ENCODE peak calls at places on chromosomes 12 and 14, in nine cellular contexts. One of them, this sample, is unnamed.

GRCh38 chr12:113837059-113837458 is 129.1 kb downstream of the RBM19 start:
- DNase-seq in K562: no peak
- DNase-seq in testis: no peak
- DNase-seq in ovary: no peak
- DNase-seq in heart left ventricle: no peak
- DNase-seq in NB4: no peak
- DNase-seq in A549: no peak
- DNase-seq in HCT116: no peak
- DNase-seq in GM12892: no peak
- DNase-seq in this sample: no peak

GRCh38 chr12:38157933-38158401 is 158.6 kb upstream of the ALG10B start:
- DNase-seq in K562: no peak
- DNase-seq in testis: no peak
- DNase-seq in ovary: no peak
- DNase-seq in heart left ventricle: no peak
- DNase-seq in NB4: no peak
- DNase-seq in A549: no peak
- DNase-seq in HCT116: no peak
- DNase-seq in GM12892: no peak
- DNase-seq in this sample: no peak

GRCh38 chr14:82855912-82856381 is 1322.3 kb upstream of the SEL1L start:
- DNase-seq in K562: no peak
- DNase-seq in testis: no peak
- DNase-seq in ovary: no peak
- DNase-seq in heart left ventricle: no peak
- DNase-seq in NB4: peak
- DNase-seq in A549: no peak
- DNase-seq in HCT116: no peak
- DNase-seq in GM12892: no peak
- DNase-seq in this sample: peak

GRCh38 chr12:46205293-46205692 is 63.5 kb downstream of the SLC38A1 start:
- DNase-seq in K562: no peak
- DNase-seq in testis: no peak
- DNase-seq in ovary: no peak
- DNase-seq in heart left ventricle: no peak
- DNase-seq in NB4: no peak
- DNase-seq in A549: no peak
- DNase-seq in HCT116: no peak
- DNase-seq in GM12892: no peak
- DNase-seq in this sample: no peak

GRCh38 chr12:83140135-83140534 is 453.4 kb downstream of the TMTC2 start:
- DNase-seq in K562: no peak
- DNase-seq in testis: no peak
- DNase-seq in ovary: no peak
- DNase-seq in heart left ventricle: no peak
- DNase-seq in NB4: no peak
- DNase-seq in A549: no peak
- DNase-seq in HCT116: no peak
- DNase-seq in GM12892: no peak
- DNase-seq in this sample: no peak

GRCh38 chr14:54664961-54665360 is 98.0 kb downstream of the SAMD4A start:
- DNase-seq in K562: no peak
- DNase-seq in testis: no peak
- DNase-seq in ovary: no peak
- DNase-seq in heart left ventricle: no peak
- DNase-seq in NB4: no peak
- DNase-seq in A549: no peak
- DNase-seq in HCT116: no peak
- DNase-seq in GM12892: no peak
- DNase-seq in this sample: no peak

GRCh38 chr14:102183922-102184677 is 44.4 kb downstream of the WDR20 start:
- DNase-seq in K562: no peak
- DNase-seq in testis: no peak
- DNase-seq in ovary: no peak
- DNase-seq in heart left ventricle: no peak
- DNase-seq in NB4: no peak
- DNase-seq in A549: no peak
- DNase-seq in HCT116: no peak
- DNase-seq in GM12892: no peak
- DNase-seq in this sample: no peak

GRCh38 chr14:97977711-97978261 is 1180.6 kb downstream of the VRK1 start:
- DNase-seq in K562: no peak
- DNase-seq in testis: peak
- DNase-seq in ovary: peak
- DNase-seq in heart left ventricle: peak
- DNase-seq in NB4: no peak
- DNase-seq in A549: no peak
- DNase-seq in HCT116: no peak
- DNase-seq in GM12892: no peak
- DNase-seq in this sample: no peak

GRCh38 chr14:99562848-99563748 is 40.9 kb downstream of the CCDC85C start:
- DNase-seq in K562: peak
- DNase-seq in testis: peak
- DNase-seq in ovary: peak
- DNase-seq in heart left ventricle: peak
- DNase-seq in NB4: no peak
- DNase-seq in A549: peak
- DNase-seq in HCT116: no peak
- DNase-seq in GM12892: no peak
- DNase-seq in this sample: no peak

GRCh38 chr12:11482955-11483354 is 87.6 kb upstream of the PRB2 start:
- DNase-seq in K562: no peak
- DNase-seq in testis: no peak
- DNase-seq in ovary: no peak
- DNase-seq in heart left ventricle: no peak
- DNase-seq in NB4: no peak
- DNase-seq in A549: no peak
- DNase-seq in HCT116: no peak
- DNase-seq in GM12892: no peak
- DNase-seq in this sample: no peak

GRCh38 chr12:57452937-57453509 is 2.1 kb upstream of the INHBE start:
- DNase-seq in K562: peak
- DNase-seq in testis: peak
- DNase-seq in ovary: peak
- DNase-seq in heart left ventricle: peak
- DNase-seq in NB4: peak
- DNase-seq in A549: peak
- DNase-seq in HCT116: no peak
- DNase-seq in GM12892: no peak
- DNase-seq in this sample: peak

GRCh38 chr14:80415636-80416035 is 204.3 kb upstream of the DIO2 start:
- DNase-seq in K562: no peak
- DNase-seq in testis: no peak
- DNase-seq in ovary: no peak
- DNase-seq in heart left ventricle: no peak
- DNase-seq in NB4: no peak
- DNase-seq in A549: no peak
- DNase-seq in HCT116: no peak
- DNase-seq in GM12892: no peak
- DNase-seq in this sample: no peak

GRCh38 chr12:12616512-12617275 is 5.0 kb downstream of the CREBL2 start:
- DNase-seq in K562: no peak
- DNase-seq in testis: no peak
- DNase-seq in ovary: no peak
- DNase-seq in heart left ventricle: no peak
- DNase-seq in NB4: no peak
- DNase-seq in A549: no peak
- DNase-seq in HCT116: no peak
- DNase-seq in GM12892: no peak
- DNase-seq in this sample: no peak

GRCh38 chr12:12088761-12089160 is 18.0 kb downstream of the BCL2L14 start:
- DNase-seq in K562: no peak
- DNase-seq in testis: no peak
- DNase-seq in ovary: no peak
- DNase-seq in heart left ventricle: no peak
- DNase-seq in NB4: no peak
- DNase-seq in A549: no peak
- DNase-seq in HCT116: no peak
- DNase-seq in GM12892: no peak
- DNase-seq in this sample: no peak

GRCh38 chr14:76759589-76759988 is 1.7 kb upstream of the VASH1 start:
- DNase-seq in K562: no peak
- DNase-seq in testis: peak
- DNase-seq in ovary: no peak
- DNase-seq in heart left ventricle: peak
- DNase-seq in NB4: no peak
- DNase-seq in A549: no peak
- DNase-seq in HCT116: no peak
- DNase-seq in GM12892: no peak
- DNase-seq in this sample: no peak

GRCh38 chr12:125341422-125341821 is 276.2 kb downstream of the AACS start:
- DNase-seq in K562: no peak
- DNase-seq in testis: no peak
- DNase-seq in ovary: no peak
- DNase-seq in heart left ventricle: no peak
- DNase-seq in NB4: no peak
- DNase-seq in A549: no peak
- DNase-seq in HCT116: no peak
- DNase-seq in GM12892: no peak
- DNase-seq in this sample: no peak

GRCh38 chr14:64113279-64113678 is 180.9 kb downstream of the ESR2 start:
- DNase-seq in K562: no peak
- DNase-seq in testis: no peak
- DNase-seq in ovary: no peak
- DNase-seq in heart left ventricle: peak
- DNase-seq in NB4: peak
- DNase-seq in A549: no peak
- DNase-seq in HCT116: no peak
- DNase-seq in GM12892: no peak
- DNase-seq in this sample: no peak
- TF ChIP-seq POLR2A in K562: no peak
- TF ChIP-seq POLR2A in testis: no peak
- TF ChIP-seq POLR2A in ovary: no peak
- TF ChIP-seq POLR2A in heart left ventricle: no peak
- TF ChIP-seq POLR2A in NB4: no peak
- TF ChIP-seq POLR2A in A549: no peak
- TF ChIP-seq POLR2A in HCT116: no peak
- TF ChIP-seq POLR2A in GM12892: no peak
- TF ChIP-seq POLR2A in this sample: no peak

DNA sequence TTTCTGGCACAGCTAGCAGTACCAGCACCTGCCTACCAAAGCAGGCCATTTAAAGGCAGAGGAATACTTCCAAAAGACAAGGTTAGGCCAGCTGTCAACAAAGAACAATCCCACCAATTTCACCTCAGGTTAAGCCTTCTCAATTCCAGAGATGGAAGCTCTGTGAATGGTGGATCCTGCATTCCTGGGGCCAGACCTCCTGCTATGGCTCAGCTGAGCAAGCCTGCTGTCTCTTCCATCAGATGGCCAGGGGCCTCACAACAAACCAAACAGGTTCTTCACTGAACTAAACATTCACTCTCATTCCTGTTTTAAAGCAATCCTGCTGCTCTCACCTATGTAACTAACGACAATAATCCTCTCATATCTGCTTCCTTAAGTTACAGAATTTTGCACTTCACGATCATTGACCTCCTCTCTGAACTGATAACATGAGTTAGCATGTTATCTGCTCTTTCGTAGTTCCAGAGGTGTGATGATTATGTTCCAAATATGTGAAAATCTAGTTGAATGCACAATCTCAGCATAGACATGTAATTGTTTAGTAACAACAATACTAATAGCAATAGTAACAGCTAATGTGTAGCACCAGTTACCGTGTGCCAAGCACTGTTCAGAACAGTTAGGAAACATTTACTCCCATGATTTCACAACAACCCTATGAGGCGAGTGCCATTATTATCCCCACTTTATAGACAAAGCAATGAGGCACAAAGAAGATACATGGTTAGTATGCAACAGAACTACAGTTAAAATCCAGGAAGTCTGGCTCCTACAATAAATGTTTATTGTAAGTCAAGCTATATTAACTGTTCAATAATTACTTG is 73.2 kb downstream of the SLC2A13 start:
- DNase-seq in K562: no peak
- DNase-seq in testis: no peak
- DNase-seq in ovary: no peak
- DNase-seq in heart left ventricle: no peak
- DNase-seq in NB4: no peak
- DNase-seq in A549: no peak
- DNase-seq in HCT116: no peak
- DNase-seq in GM12892: no peak
- DNase-seq in this sample: no peak
- TF ChIP-seq POLR2A in K562: no peak
- TF ChIP-seq POLR2A in testis: no peak
- TF ChIP-seq POLR2A in ovary: no peak
- TF ChIP-seq POLR2A in heart left ventricle: no peak
- TF ChIP-seq POLR2A in NB4: no peak
- TF ChIP-seq POLR2A in A549: no peak
- TF ChIP-seq POLR2A in HCT116: no peak
- TF ChIP-seq POLR2A in GM12892: no peak
- TF ChIP-seq POLR2A in this sample: no peak

GRCh38 chr14:75577090-75577489 is 1.3 kb upstream of the FLVCR2 start:
- DNase-seq in K562: no peak
- DNase-seq in testis: no peak
- DNase-seq in ovary: no peak
- DNase-seq in heart left ventricle: no peak
- DNase-seq in NB4: no peak
- DNase-seq in A549: no peak
- DNase-seq in HCT116: no peak
- DNase-seq in GM12892: no peak
- DNase-seq in this sample: no peak

GRCh38 chr14:75577724-75578098 is 709 bp upstream of the FLVCR2 start:
- DNase-seq in K562: peak
- DNase-seq in testis: peak
- DNase-seq in ovary: peak
- DNase-seq in heart left ventricle: peak
- DNase-seq in NB4: peak
- DNase-seq in A549: peak
- DNase-seq in HCT116: peak
- DNase-seq in GM12892: peak
- DNase-seq in this sample: peak

GRCh38 chr14:75578099-75578785 is at the start of gene FLVCR2:
- DNase-seq in K562: peak
- DNase-seq in testis: peak
- DNase-seq in ovary: peak
- DNase-seq in heart left ventricle: peak
- DNase-seq in NB4: peak
- DNase-seq in A549: peak
- DNase-seq in HCT116: no peak
- DNase-seq in GM12892: peak
- DNase-seq in this sample: peak

GRCh38 chr14:75579882-75580281 is 1.5 kb downstream of the FLVCR2 start:
- DNase-seq in K562: no peak
- DNase-seq in testis: peak
- DNase-seq in ovary: no peak
- DNase-seq in heart left ventricle: peak
- DNase-seq in NB4: no peak
- DNase-seq in A549: no peak
- DNase-seq in HCT116: no peak
- DNase-seq in GM12892: no peak
- DNase-seq in this sample: no peak

GRCh38 chr14:75578786-75579781 is 664 bp downstream of the FLVCR2 start:
- DNase-seq in K562: peak
- DNase-seq in testis: peak
- DNase-seq in ovary: peak
- DNase-seq in heart left ventricle: no peak
- DNase-seq in NB4: no peak
- DNase-seq in A549: peak
- DNase-seq in HCT116: no peak
- DNase-seq in GM12892: no peak
- DNase-seq in this sample: no peak
- TF ChIP-seq POLR2A in K562: no peak
- TF ChIP-seq POLR2A in testis: no peak
- TF ChIP-seq POLR2A in ovary: no peak
- TF ChIP-seq POLR2A in heart left ventricle: no peak
- TF ChIP-seq POLR2A in NB4: no peak
- TF ChIP-seq POLR2A in A549: no peak
- TF ChIP-seq POLR2A in HCT116: no peak
- TF ChIP-seq POLR2A in GM12892: no peak
- TF ChIP-seq POLR2A in this sample: no peak

GRCh38 chr12:54175130-54175963 is 13.4 kb downstream of the SMUG1 start:
- DNase-seq in K562: peak
- DNase-seq in testis: no peak
- DNase-seq in ovary: no peak
- DNase-seq in heart left ventricle: no peak
- DNase-seq in NB4: peak
- DNase-seq in A549: no peak
- DNase-seq in HCT116: no peak
- DNase-seq in GM12892: peak
- DNase-seq in this sample: no peak
- TF ChIP-seq POLR2A in K562: no peak
- TF ChIP-seq POLR2A in testis: no peak
- TF ChIP-seq POLR2A in ovary: no peak
- TF ChIP-seq POLR2A in heart left ventricle: no peak
- TF ChIP-seq POLR2A in NB4: no peak
- TF ChIP-seq POLR2A in A549: no peak
- TF ChIP-seq POLR2A in HCT116: no peak
- TF ChIP-seq POLR2A in GM12892: no peak
- TF ChIP-seq POLR2A in this sample: no peak